ENCODE peak calls at places on chromosomes 13 and 19, in four cellular contexts. O is prostate gland, W is neural progenitor cell, M is tibial artery. F is an unnamed sample.

GRCh38 chr19:49638360-49638759 is 1.6 kb downstream of the RRAS start:
- DNase-seq in O (no peak), W (peak), M (no peak), F (peak)

GRCh38 chr13:96781141-96781540 is 213.1 kb downstream of the OXGR1 start:
- DNase-seq in O (no peak), W (no peak), M (peak), F (no peak)

GRCh38 chr13:60591348-60591747 is 194.3 kb downstream of the TDRD3 start:
- DNase-seq in O (no peak), W (no peak), M (no peak), F (peak)

GRCh38 chr19:49613374-49613773 is 22.4 kb downstream of the PRR12 start:
- DNase-seq in O (peak), W (no peak), M (no peak), F (peak)

GRCh38 chr13:73075546-73075945 is 16.7 kb downstream of the KLF5 start:
- DNase-seq in O (no peak), W (peak), M (no peak), F (no peak)

GRCh38 chr13:30615851-30616311 is 1.8 kb upstream of the USPL1 start:
- DNase-seq in O (no peak), W (no peak), M (no peak), F (peak)

GRCh38 chr19:13847033-13847899 is 29.7 kb upstream of the NANOS3 start:
- DNase-seq in O (peak), W (peak), M (peak), F (peak)

GRCh38 chr13:98910501-98910951 is 67.3 kb downstream of the DOCK9 start:
- DNase-seq in O (no peak), W (no peak), M (no peak), F (peak)

GRCh38 chr13:23434431-23434830 is 929 bp upstream of the SACS start:
- DNase-seq in O (no peak), W (no peak), M (no peak), F (no peak)

GRCh38 chr13:24505256-24505655 is 7.3 kb downstream of the PARP4 start:
- DNase-seq in O (no peak), W (no peak), M (no peak), F (no peak)

GRCh38 chr13:45149964-45150363 is 29.7 kb downstream of the GTF2F2 start:
- DNase-seq in O (no peak), W (no peak), M (no peak), F (peak)

GRCh38 chr19:45591004-45591637 is 6.5 kb upstream of the OPA3 start:
- DNase-seq in O (peak), W (peak), M (no peak), F (peak)
- TF ChIP-seq CTCF in O (peak), W (peak), M (no peak), F (peak)

GRCh38 chr13:110266431-110266809 is 40.5 kb downstream of the COL4A1 start:
- DNase-seq in O (no peak), W (no peak), M (no peak), F (no peak)
- H3K4me3 ChIP-seq in O (no peak), W (no peak), M (peak), F (no peak)

DNA sequence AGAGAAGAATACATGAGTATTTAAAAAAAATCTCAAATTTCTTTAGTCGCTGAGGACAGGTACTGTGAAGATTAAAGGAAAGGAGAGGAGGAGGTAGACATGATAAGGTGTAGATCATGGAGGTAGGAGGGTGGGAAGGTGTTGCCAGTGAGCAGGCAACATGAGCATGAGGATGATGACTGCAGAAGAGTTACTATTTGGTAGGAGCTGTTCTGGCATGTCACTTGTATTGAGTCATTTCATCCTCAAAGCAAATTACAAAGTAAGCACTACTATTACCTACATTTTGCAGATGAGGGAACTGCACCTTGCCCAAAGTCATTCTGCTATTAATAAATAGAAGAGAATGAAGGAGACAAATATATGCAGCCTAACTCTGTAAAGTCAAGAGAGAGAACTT is 435.8 kb upstream of the KLF12 start:
- DNase-seq in O (no peak), W (no peak), M (no peak), F (no peak)
- TF ChIP-seq CTCF in O (no peak), W (no peak), M (no peak), F (no peak)

GRCh38 chr19:58304255-58304654 is 922 bp upstream of the ERVK3-1 start:
- DNase-seq in O (no peak), W (no peak), M (no peak), F (no peak)
- H3K4me3 ChIP-seq in O (no peak), W (peak), M (peak), F (no peak)

GRCh38 chr19:2638417-2638940 is 64.0 kb downstream of the GNG7 start:
- DNase-seq in O (no peak), W (no peak), M (no peak), F (no peak)

GRCh38 chr19:2636897-2637683 is 65.4 kb downstream of the GNG7 start:
- DNase-seq in O (peak), W (peak), M (no peak), F (peak)

GRCh38 chr19:2634960-2635359 is 67.5 kb downstream of the GNG7 start:
- DNase-seq in O (no peak), W (no peak), M (no peak), F (no peak)

GRCh38 chr19:2634228-2634951 is 68.1 kb downstream of the GNG7 start:
- DNase-seq in O (no peak), W (no peak), M (peak), F (peak)

GRCh38 chr19:2636142-2636896 is 66.2 kb downstream of the GNG7 start:
- DNase-seq in O (no peak), W (no peak), M (no peak), F (no peak)
- TF ChIP-seq CTCF in O (no peak), W (no peak), M (no peak), F (no peak)

GRCh38 chr19:35348909-35349611 is 1.4 kb downstream of the FFAR1 start:
- DNase-seq in O (no peak), W (peak), M (peak), F (no peak)

GRCh38 chr19:35345671-35346111 is 2.0 kb upstream of the FFAR1 start:
- DNase-seq in O (no peak), W (no peak), M (peak), F (no peak)

GRCh38 chr19:35347930-35348298 is 212 bp downstream of the FFAR1 start:
- DNase-seq in O (no peak), W (no peak), M (no peak), F (no peak)

GRCh38 chr19:35346193-35347052 is 1.3 kb upstream of the FFAR1 start:
- DNase-seq in O (no peak), W (no peak), M (peak), F (no peak)

DNA sequence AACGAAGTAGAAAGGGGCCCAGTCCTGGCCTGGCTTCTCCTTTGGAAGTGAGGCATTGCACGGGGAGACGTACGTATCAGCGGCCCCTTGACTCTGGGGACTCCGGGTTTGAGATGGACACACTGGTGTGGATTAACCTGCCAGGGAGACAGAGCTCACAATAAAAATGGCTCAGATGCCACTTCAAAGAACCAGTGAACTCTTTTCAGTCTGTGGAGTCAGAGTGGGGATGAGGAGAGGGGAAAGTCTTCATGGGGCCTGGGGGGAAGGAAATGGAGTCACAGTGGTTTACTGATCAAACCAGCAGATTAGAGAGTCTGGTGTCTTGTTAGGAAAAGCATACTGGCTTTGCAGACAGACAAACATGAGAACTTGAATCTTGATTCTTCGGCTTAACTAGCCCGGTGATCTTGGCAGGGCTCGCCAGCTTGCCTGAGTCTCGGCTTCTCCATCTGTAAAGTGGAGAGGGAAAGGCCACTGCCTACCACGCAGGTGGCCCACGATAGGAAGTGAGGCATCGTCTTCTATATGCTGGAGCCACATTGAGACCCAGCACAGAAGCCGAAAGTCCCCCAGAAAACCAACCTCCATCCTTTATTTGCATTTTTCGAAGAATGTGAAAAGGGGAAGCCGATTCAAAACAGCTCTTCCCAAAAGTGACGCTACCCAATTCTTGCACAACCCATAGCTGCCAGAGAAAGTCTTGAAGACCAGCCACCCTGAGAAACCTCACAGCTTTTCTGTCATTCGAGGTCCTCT is at the start of gene FFAR1:
- DNase-seq in O (no peak), W (no peak), M (peak), F (no peak)
- H3K4me3 ChIP-seq in O (no peak), W (no peak), M (no peak), F (no peak)

DNA sequence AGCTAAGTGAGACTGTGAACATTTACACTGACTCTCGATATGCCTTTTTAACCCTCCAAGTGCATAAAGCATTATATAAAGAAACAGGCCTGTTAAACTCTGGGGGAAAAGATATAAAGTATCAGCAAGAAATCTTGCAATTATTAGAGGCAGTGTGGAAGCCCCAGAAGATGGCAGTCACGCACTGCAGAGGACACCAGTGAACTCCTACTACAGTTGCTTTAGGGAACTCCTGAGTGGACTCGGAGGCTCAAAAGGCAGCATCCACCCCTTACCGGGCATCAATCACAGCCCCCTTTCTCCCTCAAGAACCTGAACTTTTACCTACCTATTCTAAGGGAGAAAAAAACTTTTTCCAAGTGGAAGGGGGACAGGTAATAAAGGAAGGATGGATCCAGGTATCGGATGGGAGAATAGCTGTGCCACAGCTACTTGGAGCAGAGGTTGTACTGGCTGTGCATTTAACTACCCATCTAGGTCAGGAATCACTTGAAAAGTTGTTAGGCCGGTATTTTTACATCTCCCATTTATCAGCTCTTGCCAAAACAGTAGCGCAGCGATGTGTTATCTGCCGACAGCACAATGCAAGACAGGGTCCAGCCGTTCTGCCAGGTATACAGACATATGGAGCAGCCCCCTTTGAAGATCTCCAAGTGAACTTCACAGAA is 80.1 kb downstream of the ZNF486 start:
- DNase-seq in O (peak), W (peak), M (no peak), F (peak)
- TF ChIP-seq CTCF in O (peak), W (peak), M (peak), F (peak)

GRCh38 chr13:79060216-79060615 is 345.8 kb downstream of the RBM26 start:
- DNase-seq in O (no peak), W (no peak), M (no peak), F (no peak)

GRCh38 chr13:79056706-79057105 is 349.3 kb downstream of the RBM26 start:
- DNase-seq in O (no peak), W (no peak), M (no peak), F (no peak)

DNA sequence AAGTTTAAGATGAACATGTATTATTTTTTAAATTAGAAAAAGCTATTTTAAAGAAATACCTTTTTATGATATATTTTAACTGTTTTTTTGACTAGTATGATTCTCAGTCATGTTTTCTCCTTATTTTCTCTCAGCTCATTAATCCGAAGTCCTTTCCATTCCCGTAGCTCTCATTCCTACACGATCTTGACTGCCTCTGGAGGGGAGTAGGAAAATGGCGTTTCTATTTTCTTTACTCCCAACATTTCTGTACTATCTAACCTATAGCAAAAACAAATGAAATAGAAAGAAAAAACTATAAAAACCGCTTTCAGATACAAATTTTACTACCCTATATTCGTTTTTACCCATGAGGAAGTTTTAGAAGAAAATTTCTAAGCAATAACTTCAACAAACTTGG is 343.8 kb downstream of the RBM26 start:
- DNase-seq in O (no peak), W (no peak), M (no peak), F (no peak)
- H3K4me3 ChIP-seq in O (no peak), W (no peak), M (no peak), F (no peak)

DNA sequence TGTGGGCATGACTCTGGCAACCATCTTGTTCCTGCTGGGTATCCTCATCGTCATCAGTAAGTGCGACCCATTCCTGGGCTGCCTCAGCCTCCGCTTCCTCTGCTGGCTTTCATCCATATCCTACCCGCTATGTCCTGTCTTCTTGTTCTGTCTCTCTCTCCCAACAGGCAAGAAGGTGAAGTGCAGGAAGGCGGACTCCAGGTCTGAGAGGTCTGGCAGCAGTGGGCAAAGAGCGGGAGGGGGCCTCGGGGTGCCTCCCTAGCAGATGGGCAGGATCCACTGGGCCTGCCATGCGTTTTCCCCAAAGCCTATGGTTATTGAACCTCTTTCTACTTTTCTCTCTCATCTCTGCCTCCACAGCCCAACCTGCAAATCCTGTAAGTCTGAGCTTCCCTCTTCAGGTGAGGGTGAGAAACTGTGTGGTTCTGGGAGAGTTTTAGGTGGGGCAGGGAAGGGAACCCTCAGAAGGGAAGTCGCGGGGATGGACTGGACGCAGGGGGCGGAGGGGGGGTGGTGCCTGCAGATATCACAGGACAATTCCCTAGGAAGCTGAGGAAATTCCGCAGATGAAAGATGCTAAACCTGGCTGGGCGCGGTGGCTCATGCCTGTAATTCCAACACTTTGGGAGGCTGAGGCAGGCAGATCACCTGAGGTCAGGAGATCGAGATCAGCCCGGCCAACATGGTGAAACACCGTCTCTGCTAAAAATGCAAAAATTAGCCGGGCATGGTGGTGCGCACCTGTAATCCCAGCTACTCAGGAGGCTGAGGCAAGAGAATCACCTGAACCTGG is 3.1 kb upstream of the FXYD5 start:
- DNase-seq in O (no peak), W (no peak), M (no peak), F (no peak)
- TF ChIP-seq CTCF in O (no peak), W (no peak), M (no peak), F (no peak)